ENCODE peak calls at places on chromosomes 4 and X, in four cellular contexts. W is body of pancreas, M is OCI-LY7, G is thyroid gland. H is an unnamed sample. For H3K4me1, the result is how much of the 10 kb centered on the place peaks cover.

GRCh38 chrX:115357316-115357715 is 67.8 kb downstream of the LUZP4 start:
- DNase-seq in W (no peak), M (no peak), G (no peak), H (no peak)

GRCh38 chr4:189436207-189436606 is 504.5 kb upstream of the FRG1 start:
- DNase-seq in W (no peak), M (no peak), G (no peak), H (no peak)

GRCh38 chr4:13968723-13969122 is 341.2 kb upstream of the BOD1L1 start:
- DNase-seq in W (no peak), M (no peak), G (no peak), H (no peak)

GRCh38 chr4:182809417-182810102 is 107.6 kb downstream of the DCTD start:
- DNase-seq in W (no peak), M (no peak), G (peak), H (no peak)

GRCh38 chr4:52844596-52844995 is 17.5 kb upstream of the RASL11B start:
- DNase-seq in W (no peak), M (no peak), G (no peak), H (no peak)

GRCh38 chr4:26323807-26324206 is 3.0 kb downstream of the RBPJ start:
- DNase-seq in W (no peak), M (no peak), G (no peak), H (no peak)

GRCh38 chrX:152725409-152725808 is 8.1 kb downstream of the CSAG1 start:
- DNase-seq in W (no peak), M (no peak), G (no peak), H (no peak)

GRCh38 chr4:78645853-78646757 is 94.5 kb downstream of the ANXA3 start:
- DNase-seq in W (peak), M (no peak), G (peak), H (no peak)

GRCh38 chr4:129355529-129355928 is 259.6 kb downstream of the C4orf33 start:
- DNase-seq in W (no peak), M (no peak), G (no peak), H (no peak)

GRCh38 chrX:48086119-48086518 is 14.7 kb upstream of the ZNF630 start:
- DNase-seq in W (no peak), M (no peak), G (no peak), H (no peak)

GRCh38 chrX:63434665-63435064 is 83.5 kb upstream of the SPIN4 start:
- DNase-seq in W (peak), M (no peak), G (no peak), H (no peak)

GRCh38 chr4:183495182-183495581 is 9.7 kb upstream of the ING2 start:
- DNase-seq in W (no peak), M (no peak), G (no peak), H (no peak)

DNA sequence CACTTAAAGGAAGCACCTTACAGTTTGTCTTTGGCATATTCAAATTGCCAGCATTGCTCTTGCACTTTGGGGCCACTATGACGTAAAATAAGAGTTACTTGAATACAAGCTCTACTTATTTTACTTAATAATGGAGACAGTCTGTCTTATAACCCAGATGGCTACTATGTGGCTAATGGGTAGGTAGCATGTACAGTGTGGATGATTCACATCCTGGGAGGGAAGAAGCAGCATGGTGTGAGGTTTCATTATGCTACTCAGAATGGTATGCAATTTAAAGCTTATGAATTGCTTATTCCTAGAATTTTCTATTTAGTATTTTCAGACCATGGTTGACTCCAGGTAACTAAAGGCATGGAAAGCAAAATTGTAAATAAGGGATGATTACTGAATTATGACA is 761.8 kb upstream of the ATOH1 start:
- DNase-seq in W (no peak), M (no peak), G (no peak), H (no peak)
- H3K4me3 ChIP-seq in W (no peak), M (no peak), G (no peak), H (no peak)

DNA sequence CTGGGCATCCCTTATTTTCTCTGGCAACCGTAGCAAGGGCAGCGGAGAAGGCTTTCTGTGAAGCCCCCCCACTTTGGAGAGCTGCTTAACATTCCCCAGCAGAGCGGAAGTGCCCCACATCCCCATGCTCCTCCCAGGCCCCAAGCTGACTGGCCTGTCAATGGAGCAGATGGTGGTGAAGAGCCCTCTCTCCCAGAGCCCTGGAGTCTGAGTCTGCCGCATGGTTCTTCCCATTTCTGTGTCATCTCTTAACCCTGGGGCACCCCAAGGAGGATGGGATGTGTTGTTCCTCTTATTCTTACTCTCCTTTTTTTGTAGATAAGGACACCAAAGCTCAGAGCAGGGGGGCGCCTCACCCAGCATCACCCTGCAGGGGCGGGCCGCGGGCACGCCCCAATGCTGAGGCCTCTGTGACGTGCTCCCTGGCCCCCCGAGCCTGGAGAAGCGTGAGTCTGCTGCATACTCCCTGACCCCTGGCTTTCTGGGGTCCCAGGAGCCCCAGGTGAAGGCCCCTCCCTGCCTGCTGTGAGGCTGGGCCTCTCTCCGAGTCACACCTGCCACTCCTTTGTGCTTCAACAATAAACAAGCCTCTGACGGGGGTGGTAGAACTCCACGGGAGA is 35.9 kb downstream of the ADRA2C start:
- DNase-seq in W (no peak), M (no peak), G (no peak), H (no peak)
- H3K4me1 ChIP-seq in W (under half), M (under half), G (under half), H (under half)

DNA sequence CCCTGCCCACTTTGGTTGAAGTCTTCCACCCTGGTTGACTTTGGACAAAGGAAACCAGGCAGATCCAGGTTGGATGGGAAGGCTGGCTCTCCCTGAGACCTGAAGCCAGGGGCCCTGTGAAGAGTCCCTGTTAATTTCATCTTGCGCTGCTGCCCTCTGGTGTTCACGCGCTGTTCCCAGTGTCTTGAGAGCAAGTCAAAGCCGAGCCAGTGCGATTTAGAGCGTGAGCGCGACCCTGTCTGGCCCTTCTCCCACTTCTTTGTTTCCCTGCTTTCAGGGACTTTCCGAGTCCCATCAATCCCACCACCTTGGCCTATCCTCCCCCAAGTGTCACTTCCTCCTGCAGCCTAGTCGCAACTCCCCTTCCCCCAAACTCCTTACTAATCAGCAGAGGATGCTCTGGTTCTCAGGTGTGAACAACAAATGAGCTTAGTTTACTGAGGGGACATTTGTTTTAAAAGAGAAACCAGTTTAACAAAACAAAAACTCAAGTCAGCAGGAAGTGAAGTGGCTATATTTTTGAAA is 25.8 kb upstream of the CHRNA9 start:
- DNase-seq in W (peak), M (peak), G (peak), H (peak)
- H3K4me3 ChIP-seq in W (no peak), M (peak), G (no peak), H (peak)

GRCh38 chr4:118905546-118905945 is 16.9 kb downstream of the SYNPO2 start:
- DNase-seq in W (no peak), M (no peak), G (no peak), H (no peak)

GRCh38 chr4:118904935-118905334 is 16.3 kb downstream of the SYNPO2 start:
- DNase-seq in W (peak), M (no peak), G (no peak), H (no peak)

GRCh38 chr4:118911162-118911791 is 22.6 kb downstream of the SYNPO2 start:
- DNase-seq in W (no peak), M (no peak), G (no peak), H (no peak)

GRCh38 chr4:118910221-118910620 is 21.6 kb downstream of the SYNPO2 start:
- DNase-seq in W (no peak), M (no peak), G (no peak), H (no peak)

GRCh38 chr4:118909173-118909956 is 20.7 kb downstream of the SYNPO2 start:
- DNase-seq in W (no peak), M (no peak), G (no peak), H (no peak)
- H3K4me1 ChIP-seq in W (under half), M (under half), G (under half), H (under half)

GRCh38 chrX:71542825-71543224 is 9.9 kb downstream of the OGT start:
- DNase-seq in W (no peak), M (no peak), G (no peak), H (no peak)
- H3K4me3 ChIP-seq in W (no peak), M (no peak), G (no peak), H (no peak)

GRCh38 chr4:180532691-180533090 is 1710.5 kb upstream of the TENM3 start:
- DNase-seq in W (no peak), M (no peak), G (no peak), H (no peak)

GRCh38 chr4:180541678-180542077 is 1701.5 kb upstream of the TENM3 start:
- DNase-seq in W (no peak), M (no peak), G (no peak), H (no peak)

GRCh38 chr4:180542445-180543100 is 1700.6 kb upstream of the TENM3 start:
- DNase-seq in W (no peak), M (no peak), G (no peak), H (no peak)

GRCh38 chr4:180539284-180539683 is 1703.9 kb upstream of the TENM3 start:
- DNase-seq in W (no peak), M (no peak), G (no peak), H (no peak)

DNA sequence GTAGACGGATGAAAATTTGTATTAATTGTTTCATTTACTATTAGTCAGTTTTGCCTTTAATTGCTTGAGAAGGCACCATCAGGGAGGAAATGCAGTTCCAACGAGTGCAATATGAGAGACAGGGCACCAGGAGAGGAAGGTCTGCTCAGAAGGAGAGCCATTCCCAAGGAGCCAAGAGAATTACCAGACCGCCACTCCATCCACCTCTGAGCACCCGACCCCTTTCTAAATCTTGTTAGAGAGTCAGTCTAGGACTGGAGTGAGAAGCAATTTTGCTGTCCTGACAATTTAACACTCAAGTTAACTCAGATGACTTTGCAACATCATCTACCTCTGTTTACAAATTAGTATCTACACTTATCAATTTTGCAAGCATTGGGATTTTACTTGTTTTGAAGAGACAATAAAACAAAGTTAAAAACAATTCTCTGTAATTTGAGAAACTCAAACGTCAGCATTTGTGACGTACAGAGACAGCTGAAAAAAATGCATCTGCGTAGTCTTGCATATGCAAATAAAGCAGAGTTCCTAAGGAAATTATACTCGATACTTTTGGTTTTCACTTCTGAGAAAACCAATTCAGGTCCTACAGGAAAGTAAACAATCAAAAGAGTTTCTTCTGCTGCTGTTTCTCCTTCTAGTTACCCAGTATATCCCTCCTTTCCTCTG is 1704.7 kb upstream of the TENM3 start:
- DNase-seq in W (no peak), M (no peak), G (no peak), H (no peak)
- H3K4me1 ChIP-seq in W (under half), M (under half), G (under half), H (under half)

DNA sequence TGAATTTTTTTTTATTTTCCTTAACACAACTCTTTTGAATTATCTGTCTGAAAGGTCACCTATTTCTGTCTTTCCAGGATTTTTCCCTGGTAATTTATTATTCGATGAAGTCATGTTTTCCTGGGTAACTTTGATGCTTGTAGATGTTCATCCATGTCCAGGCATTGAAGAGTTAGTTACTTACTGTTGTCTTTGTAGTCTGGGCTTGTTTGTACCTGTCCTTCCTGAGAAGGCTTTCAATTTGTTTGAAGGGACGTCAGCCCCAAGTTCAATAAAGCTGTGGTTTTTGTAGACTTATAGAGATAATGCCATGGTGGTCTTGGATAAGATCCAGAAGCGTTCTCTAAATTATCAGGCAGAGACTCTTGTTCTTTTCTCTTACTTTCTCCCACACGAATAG is 252.4 kb upstream of the ARHGAP24 start:
- DNase-seq in W (no peak), M (no peak), G (no peak), H (no peak)
- H3K4me3 ChIP-seq in W (no peak), M (no peak), G (no peak), H (no peak)

GRCh38 chrX:71941771-71942170 is 31.1 kb downstream of the NHSL2 start:
- DNase-seq in W (peak), M (no peak), G (no peak), H (no peak)

GRCh38 chrX:71949363-71949762 is 38.7 kb downstream of the NHSL2 start:
- DNase-seq in W (no peak), M (no peak), G (no peak), H (no peak)

GRCh38 chrX:71941145-71941544 is 30.5 kb downstream of the NHSL2 start:
- DNase-seq in W (no peak), M (no peak), G (no peak), H (no peak)

GRCh38 chrX:71944369-71944768 is 33.7 kb downstream of the NHSL2 start:
- DNase-seq in W (no peak), M (no peak), G (no peak), H (no peak)

DNA sequence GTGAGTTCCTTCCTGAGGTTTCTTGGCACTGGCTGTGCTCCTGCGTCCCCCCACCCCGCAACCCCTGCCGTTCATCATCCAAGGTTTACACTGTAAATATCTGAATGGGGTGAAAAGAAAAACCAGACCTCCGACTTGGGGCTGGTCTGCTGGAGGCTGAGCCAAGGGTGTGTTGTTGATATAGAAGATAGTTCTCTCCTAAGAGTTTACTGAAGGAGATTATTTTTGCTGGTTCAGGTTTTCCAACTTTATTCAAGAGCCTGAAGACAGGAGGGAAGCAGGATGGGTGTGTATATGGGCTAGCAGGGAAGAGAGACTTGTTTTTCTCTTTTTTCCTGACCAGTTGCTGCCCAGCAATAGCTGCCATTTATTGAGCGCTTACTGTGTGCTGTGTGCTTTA is 34.8 kb downstream of the NHSL2 start:
- DNase-seq in W (no peak), M (no peak), G (no peak), H (no peak)
- H3K4me1 ChIP-seq in W (under half), M (under half), G (under half), H (under half)